ENCODE peak calls at places on chromosomes 2 and 18, in six cellular contexts. V, F, L, D, W and Z are unnamed samples.

GRCh38 chr2:9002637-9003365 is 683 bp downstream of the MBOAT2 start:
- DNase-seq in V (peak; percentile 13), F (peak; percentile 44), L (peak; percentile 37), D (peak; percentile 54), W (peak; percentile 22), Z (no peak)

GRCh38 chr2:74146929-74147728 is 583 bp downstream of the BOLA3 start:
- DNase-seq in V (no peak), F (no peak), L (peak; percentile 14), D (peak; percentile 10), W (no peak), Z (no peak)

GRCh38 chr2:1091895-1092585 is 141.4 kb downstream of the SNTG2 start:
- DNase-seq in V (no peak), F (peak; percentile 57), L (no peak), D (no peak), W (no peak), Z (no peak)

GRCh38 chr18:31511098-31511497 is 13.1 kb downstream of the DSG2 start:
- DNase-seq in V (no peak), F (no peak), L (no peak), D (no peak), W (no peak), Z (no peak)

GRCh38 chr2:67649331-67650071 is 252.4 kb downstream of the ETAA1 start:
- DNase-seq in V (peak; percentile 34), F (no peak), L (peak; percentile 23), D (no peak), W (peak; percentile 22), Z (no peak)

GRCh38 chr2:29115797-29116781 is 874 bp downstream of the CLIP4 start:
- DNase-seq in V (peak; percentile 61), F (peak; percentile 79), L (peak; percentile 74), D (peak; percentile 84), W (no peak), Z (no peak)

GRCh38 chr2:127486247-127486912 is 39.9 kb downstream of the IWS1 start:
- DNase-seq in V (no peak), F (no peak), L (no peak), D (no peak), W (no peak), Z (no peak)

GRCh38 chr2:85129861-85130260 is 3.3 kb upstream of the TCF7L1 start:
- DNase-seq in V (no peak), F (no peak), L (no peak), D (no peak), W (no peak), Z (no peak)

GRCh38 chr18:7020995-7021777 is 96.4 kb downstream of the LAMA1 start:
- DNase-seq in V (no peak), F (no peak), L (no peak), D (no peak), W (no peak), Z (no peak)

GRCh38 chr2:27306136-27306535 is 2.1 kb downstream of the UCN start:
- DNase-seq in V (no peak), F (no peak), L (no peak), D (no peak), W (no peak), Z (no peak)

GRCh38 chr2:237235383-237236095 is 149.8 kb downstream of the COPS8 start:
- DNase-seq in V (peak; percentile 66), F (peak; percentile 59), L (peak; percentile 97), D (no peak), W (no peak), Z (no peak)

GRCh38 chr2:21891191-21891590 is 767.4 kb downstream of the TDRD15 start:
- DNase-seq in V (no peak), F (no peak), L (no peak), D (no peak), W (no peak), Z (no peak)

GRCh38 chr2:239594772-239595608 is 194.2 kb upstream of the HDAC4 start:
- DNase-seq in V (no peak), F (no peak), L (no peak), D (no peak), W (no peak), Z (peak; percentile 87)

GRCh38 chr2:226426292-226426736 is 373.3 kb downstream of the IRS1 start:
- DNase-seq in V (no peak), F (peak; percentile 67), L (peak; percentile 91), D (no peak), W (no peak), Z (no peak)

GRCh38 chr2:172357442-172357841 is 69.9 kb upstream of the ITGA6 start:
- DNase-seq in V (peak; percentile 24), F (no peak), L (no peak), D (no peak), W (no peak), Z (no peak)

GRCh38 chr18:21907451-21907850 is 166.9 kb downstream of the MIB1 start:
- DNase-seq in V (no peak), F (no peak), L (no peak), D (no peak), W (no peak), Z (no peak)

GRCh38 chr2:152560163-152560562 is 157.1 kb downstream of the PRPF40A start:
- DNase-seq in V (no peak), F (no peak), L (peak; percentile 57), D (no peak), W (no peak), Z (no peak)

GRCh38 chr2:12428786-12429185 is 287.9 kb upstream of the TRIB2 start:
- DNase-seq in V (no peak), F (peak; percentile 77), L (peak; percentile 73), D (no peak), W (no peak), Z (no peak)

GRCh38 chr2:15273452-15273851 is 287.7 kb downstream of the NBAS start:
- DNase-seq in V (no peak), F (no peak), L (no peak), D (no peak), W (no peak), Z (no peak)

GRCh38 chr2:23430263-23430662 is 45.3 kb downstream of the KLHL29 start:
- DNase-seq in V (no peak), F (peak; percentile 20), L (peak; percentile 86), D (no peak), W (no peak), Z (no peak)

GRCh38 chr2:152062130-152063091 is 36.4 kb downstream of the CACNB4 start:
- DNase-seq in V (peak; percentile 59), F (no peak), L (no peak), D (no peak), W (no peak), Z (no peak)

GRCh38 chr2:145344076-145344724 is 824.3 kb upstream of the ZEB2 start:
- DNase-seq in V (no peak), F (no peak), L (peak; percentile 36), D (no peak), W (no peak), Z (no peak)

GRCh38 chr2:75320893-75321292 is 121.6 kb upstream of the TACR1 start:
- DNase-seq in V (no peak), F (peak; percentile 5), L (no peak), D (no peak), W (no peak), Z (no peak)

GRCh38 chr18:62790836-62791772 is 75.8 kb downstream of the PHLPP1 start:
- DNase-seq in V (no peak), F (no peak), L (peak; percentile 68), D (peak; percentile 64), W (peak; percentile 16), Z (no peak)

GRCh38 chr18:56233595-56233994 is 404.8 kb downstream of the TXNL1 start:
- DNase-seq in V (peak; percentile 25), F (no peak), L (peak; percentile 91), D (no peak), W (no peak), Z (no peak)

GRCh38 chr18:55415258-55415871 is 172.6 kb downstream of the TCF4 start:
- DNase-seq in V (peak; percentile 90), F (peak; percentile 69), L (peak; percentile 85), D (peak; percentile 89), W (peak; percentile 76), Z (no peak)

GRCh38 chr2:241854342-241855244 is 4.1 kb downstream of the PDCD1 start:
- DNase-seq in V (peak; percentile 38), F (no peak), L (no peak), D (no peak), W (no peak), Z (peak; percentile 78)

GRCh38 chr18:46856975-46857374 is 60.3 kb downstream of the PIAS2 start:
- DNase-seq in V (no peak), F (no peak), L (no peak), D (peak; percentile 71), W (peak; percentile 4), Z (no peak)

GRCh38 chr2:202764991-202765390 is 106.6 kb downstream of the ICA1L start:
- DNase-seq in V (no peak), F (no peak), L (no peak), D (no peak), W (no peak), Z (no peak)